ENCODE peak calls at places on chromosome 2, in seven cellular contexts. A, M, I, F, Q, E and U are unnamed samples.

GRCh38 chr2:137185378-137186078 is 420.2 kb downstream of the THSD7B start:
- DNase-seq in A (no peak), M (no peak), I (no peak), F (no peak), Q (no peak), E (no peak), U (no peak)

GRCh38 chr2:39845460-39846146 is 66.5 kb upstream of the THUMPD2 start:
- DNase-seq in A (peak), M (no peak), I (no peak), F (no peak), Q (no peak), E (no peak), U (no peak)

GRCh38 chr2:101679801-101680487 is 17.6 kb upstream of the MAP4K4 start:
- DNase-seq in A (no peak), M (no peak), I (no peak), F (no peak), Q (no peak), E (no peak), U (no peak)

GRCh38 chr2:173884403-173884802 is 80.8 kb downstream of the SP3 start:
- DNase-seq in A (peak), M (peak), I (peak), F (peak), Q (peak), E (peak), U (no peak)

GRCh38 chr2:221380049-221380448 is 192.1 kb downstream of the EPHA4 start:
- DNase-seq in A (no peak), M (no peak), I (no peak), F (no peak), Q (no peak), E (no peak), U (no peak)

GRCh38 chr2:17879137-17879912 is 858 bp downstream of the KCNS3 start:
- DNase-seq in A (peak), M (no peak), I (peak), F (peak), Q (peak), E (peak), U (peak)

GRCh38 chr2:200189964-200190363 is 116.5 kb upstream of the SPATS2L start:
- DNase-seq in A (no peak), M (no peak), I (no peak), F (no peak), Q (no peak), E (no peak), U (no peak)

GRCh38 chr2:226615891-226616290 is 183.7 kb downstream of the IRS1 start:
- DNase-seq in A (no peak), M (no peak), I (no peak), F (no peak), Q (no peak), E (no peak), U (no peak)

GRCh38 chr2:11692966-11693521 is 23.0 kb upstream of the NTSR2 start:
- DNase-seq in A (peak), M (peak), I (peak), F (peak), Q (peak), E (peak), U (no peak)

GRCh38 chr2:134705861-134706586 is 12.8 kb downstream of the TMEM163 start:
- DNase-seq in A (no peak), M (no peak), I (no peak), F (no peak), Q (no peak), E (no peak), U (no peak)

GRCh38 chr2:152505495-152505906 is 170.5 kb downstream of the FMNL2 start:
- DNase-seq in A (no peak), M (no peak), I (peak), F (peak), Q (no peak), E (peak), U (no peak)

GRCh38 chr2:134692461-134692860 is 26.3 kb downstream of the TMEM163 start:
- DNase-seq in A (no peak), M (peak), I (no peak), F (no peak), Q (no peak), E (no peak), U (no peak)

GRCh38 chr2:133248264-133248663 is 320.0 kb downstream of the NCKAP5 start:
- DNase-seq in A (no peak), M (no peak), I (no peak), F (no peak), Q (no peak), E (no peak), U (no peak)

GRCh38 chr2:100017633-100018032 is 124.8 kb downstream of the AFF3 start:
- DNase-seq in A (no peak), M (peak), I (no peak), F (no peak), Q (no peak), E (no peak), U (no peak)

GRCh38 chr2:100234141-100234540 is 88.2 kb downstream of the LONRF2 start:
- DNase-seq in A (no peak), M (no peak), I (no peak), F (no peak), Q (no peak), E (no peak), U (no peak)

GRCh38 chr2:236168110-236169067 is at the start of gene GBX2:
- DNase-seq in A (peak), M (no peak), I (no peak), F (no peak), Q (no peak), E (no peak), U (peak)

GRCh38 chr2:68385232-68385906 is 20.3 kb downstream of the PLEK start:
- DNase-seq in A (no peak), M (peak), I (peak), F (no peak), Q (no peak), E (no peak), U (no peak)

GRCh38 chr2:172826522-172826921 is 90.9 kb downstream of the RAPGEF4 start:
- DNase-seq in A (no peak), M (no peak), I (no peak), F (no peak), Q (no peak), E (no peak), U (no peak)

GRCh38 chr2:115848192-115848591 is 1405.8 kb downstream of the DPP10 start:
- DNase-seq in A (no peak), M (no peak), I (no peak), F (no peak), Q (no peak), E (no peak), U (no peak)

GRCh38 chr2:98294711-98295110 is 51.5 kb upstream of the CNGA3 start:
- DNase-seq in A (no peak), M (no peak), I (no peak), F (no peak), Q (no peak), E (no peak), U (no peak)

GRCh38 chr2:14256890-14257289 is 375.6 kb upstream of the LRATD1 start:
- DNase-seq in A (no peak), M (no peak), I (no peak), F (no peak), Q (no peak), E (no peak), U (no peak)

GRCh38 chr2:22110244-22110651 is 986.5 kb downstream of the TDRD15 start:
- DNase-seq in A (no peak), M (no peak), I (no peak), F (no peak), Q (no peak), E (no peak), U (no peak)

GRCh38 chr2:207160115-207160514 is 5.6 kb downstream of the KLF7 start:
- DNase-seq in A (no peak), M (no peak), I (no peak), F (no peak), Q (no peak), E (no peak), U (no peak)

GRCh38 chr2:230794472-230794871 is 70.3 kb upstream of the ITM2C start:
- DNase-seq in A (no peak), M (no peak), I (peak), F (no peak), Q (no peak), E (no peak), U (no peak)

GRCh38 chr2:190528521-190529001 is 6.0 kb downstream of the NEMP2 start:
- DNase-seq in A (no peak), M (no peak), I (no peak), F (no peak), Q (no peak), E (no peak), U (no peak)

GRCh38 chr2:179435021-179435420 is 170.4 kb upstream of the SESTD1 start:
- DNase-seq in A (no peak), M (no peak), I (no peak), F (no peak), Q (no peak), E (no peak), U (no peak)

GRCh38 chr2:234701841-234702240 is 205.0 kb upstream of the ARL4C start:
- DNase-seq in A (no peak), M (no peak), I (no peak), F (no peak), Q (no peak), E (no peak), U (no peak)

GRCh38 chr2:231069379-231070054 is 12.8 kb downstream of the PSMD1 start:
- DNase-seq in A (no peak), M (no peak), I (no peak), F (no peak), Q (no peak), E (no peak), U (no peak)

GRCh38 chr2:173400760-173401159 is 46.1 kb downstream of the CDCA7 start:
- DNase-seq in A (peak), M (peak), I (no peak), F (no peak), Q (no peak), E (no peak), U (no peak)

GRCh38 chr2:235286624-235287368 is 207.0 kb upstream of the AGAP1 start:
- DNase-seq in A (no peak), M (no peak), I (no peak), F (no peak), Q (no peak), E (no peak), U (no peak)

GRCh38 chr2:240798327-240798905 is 21.6 kb downstream of the KIF1A start:
- DNase-seq in A (no peak), M (no peak), I (no peak), F (no peak), Q (no peak), E (no peak), U (no peak)

GRCh38 chr2:16525265-16525887 is 140.3 kb downstream of the CYRIA start:
- DNase-seq in A (peak), M (peak), I (no peak), F (peak), Q (no peak), E (peak), U (no peak)
- TF ChIP-seq CTCF in A (peak), M (peak), I (peak), F (no peak), Q (no peak), E (peak), U (no peak)

DNA sequence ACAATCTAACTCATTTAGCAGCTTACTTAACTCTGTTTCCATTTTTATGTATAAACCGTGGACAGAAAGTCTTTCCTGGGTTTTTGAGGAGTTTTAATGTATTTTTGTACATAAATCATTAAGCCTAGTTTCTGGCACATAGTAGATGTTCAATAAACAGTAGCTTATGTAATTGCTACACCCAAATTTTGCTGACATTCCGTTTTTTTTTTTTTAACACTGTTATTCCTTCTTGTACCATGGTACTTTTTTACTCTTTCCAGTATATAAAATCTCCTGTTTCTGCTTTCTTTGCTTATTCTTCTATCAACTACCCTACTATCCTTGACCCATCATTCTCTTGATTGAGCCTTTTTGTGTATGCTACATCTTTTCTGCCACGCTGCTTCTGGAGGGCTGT is 1151.3 kb upstream of the CRIM1 start:
- DNase-seq in A (no peak), M (no peak), I (no peak), F (no peak), Q (no peak), E (no peak), U (no peak)
- H3K27ac ChIP-seq in A (no peak), M (no peak), I (no peak), F (no peak), Q (no peak), E (no peak), U (no peak)

DNA sequence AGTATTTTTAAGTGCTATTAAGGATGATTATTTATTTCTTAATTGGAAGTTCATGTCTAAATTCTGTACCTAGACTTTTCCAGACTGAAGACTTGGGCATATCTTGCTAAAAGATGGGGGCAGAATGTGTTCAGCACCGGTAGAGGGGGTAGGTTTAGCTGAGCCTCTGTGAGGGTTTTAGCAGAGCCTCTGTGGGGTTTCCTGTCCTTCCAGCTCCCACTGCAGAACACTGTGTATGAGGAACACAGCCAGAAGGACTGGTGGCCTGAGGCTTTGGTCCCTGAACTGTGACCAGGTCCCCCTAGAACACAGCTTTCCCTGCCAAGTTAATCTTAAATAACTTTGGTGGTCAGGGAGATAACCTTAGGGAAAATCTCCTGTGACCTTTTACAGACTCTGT is 123.4 kb upstream of the EPC2 start:
- DNase-seq in A (no peak), M (no peak), I (no peak), F (no peak), Q (no peak), E (no peak), U (no peak)
- TF ChIP-seq CTCF in A (no peak), M (no peak), I (no peak), F (no peak), Q (no peak), E (no peak), U (no peak)

GRCh38 chr2:168490015-168490874 is 34.2 kb downstream of the CERS6 start:
- DNase-seq in A (no peak), M (peak), I (peak), F (no peak), Q (no peak), E (no peak), U (no peak)
- H3K27ac ChIP-seq in A (no peak), M (no peak), I (peak), F (no peak), Q (no peak), E (peak), U (no peak)

DNA sequence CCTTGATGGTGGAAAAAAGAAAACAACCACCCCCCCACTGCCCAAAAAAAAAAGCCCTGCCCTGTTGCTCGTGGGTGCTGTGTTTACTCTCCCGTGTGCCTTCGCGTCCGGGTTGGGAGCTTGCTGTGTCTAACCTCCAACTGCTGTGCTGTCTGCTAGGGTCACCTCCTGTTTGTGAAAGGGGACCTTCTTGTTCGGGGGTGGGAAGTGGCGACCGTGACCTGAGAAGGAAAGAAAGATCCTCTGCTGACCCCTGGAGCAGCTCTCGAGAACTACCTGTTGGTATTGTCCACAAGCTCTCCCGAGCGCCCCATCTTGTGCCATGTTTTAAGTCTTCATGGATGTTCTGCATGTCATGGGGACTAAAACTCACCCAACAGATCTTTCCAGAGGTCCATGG is 28.0 kb downstream of the MAL start:
- DNase-seq in A (no peak), M (no peak), I (no peak), F (no peak), Q (no peak), E (no peak), U (no peak)
- TF ChIP-seq CTCF in A (peak), M (no peak), I (no peak), F (no peak), Q (no peak), E (peak), U (no peak)

GRCh38 chr2:24883946-24884345 is 36.1 kb downstream of the ADCY3 start:
- DNase-seq in A (no peak), M (no peak), I (no peak), F (peak), Q (peak), E (no peak), U (no peak)

GRCh38 chr2:24881158-24881557 is 38.9 kb downstream of the ADCY3 start:
- DNase-seq in A (no peak), M (no peak), I (no peak), F (no peak), Q (no peak), E (no peak), U (no peak)

GRCh38 chr2:24885221-24886113 is 34.6 kb downstream of the ADCY3 start:
- DNase-seq in A (no peak), M (no peak), I (no peak), F (no peak), Q (no peak), E (no peak), U (no peak)

GRCh38 chr2:24878341-24878740 is 41.7 kb downstream of the ADCY3 start:
- DNase-seq in A (no peak), M (no peak), I (peak), F (no peak), Q (no peak), E (no peak), U (no peak)

GRCh38 chr2:24881623-24882022 is 38.4 kb downstream of the ADCY3 start:
- DNase-seq in A (no peak), M (peak), I (no peak), F (no peak), Q (no peak), E (no peak), U (no peak)
- H3K27ac ChIP-seq in A (no peak), M (no peak), I (no peak), F (peak), Q (no peak), E (no peak), U (no peak)

GRCh38 chr2:238974510-238975166 is 126.8 kb downstream of the TWIST2 start:
- DNase-seq in A (peak), M (no peak), I (peak), F (no peak), Q (no peak), E (no peak), U (peak)
- TF ChIP-seq CTCF in A (no peak), M (no peak), I (no peak), F (no peak), Q (no peak), E (no peak), U (no peak)

DNA sequence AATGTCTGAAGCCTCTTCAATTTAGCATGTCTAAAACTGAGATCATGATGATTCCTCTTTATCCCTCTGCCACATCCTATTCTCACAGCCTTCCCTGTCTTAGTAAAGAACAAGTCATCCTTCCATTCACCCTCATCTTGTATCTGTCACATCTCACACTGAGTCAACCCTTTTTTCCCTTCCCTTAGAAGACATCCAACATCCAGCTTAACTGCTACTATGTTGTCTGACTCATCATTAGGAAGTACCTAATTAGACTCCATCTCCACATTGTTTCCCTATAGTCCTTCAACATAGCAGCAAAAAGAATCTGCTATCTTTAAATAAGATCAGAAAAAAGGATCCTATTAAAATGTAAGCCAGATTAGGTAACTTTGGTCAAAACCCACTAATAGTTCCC is 85.2 kb upstream of the GRB14 start:
- DNase-seq in A (no peak), M (no peak), I (no peak), F (no peak), Q (no peak), E (no peak), U (no peak)
- H3K27ac ChIP-seq in A (no peak), M (no peak), I (no peak), F (no peak), Q (no peak), E (no peak), U (no peak)